ENCODE peak calls at places on chromosome 9, in eight cellular contexts. Q is non-pigmented ciliary epithelial cell; N is tibial artery; P is kidney glomerular epithelial cell; M is stimulated activated CD8-positive, alpha-beta memory T cell treated with anti-CD3 and anti-CD28 coated beads, Interleukin-15, amount 100 ng/mL, for 24 hours; G is activated effector memory CD4-positive, alpha-beta T cell treated with Interleukin-2 at 50 U/mL for 16 hours; D is bronchial epithelial cell; J is SIG-M5. W is an unnamed sample.

GRCh38 chr9:120538339-120538738 is 41.6 kb downstream of the CDK5RAP2 start:
- DNase-seq in Q (no peak), M (no peak), J (no peak), N (no peak), D (peak), P (no peak), G (no peak), W (no peak)

GRCh38 chr9:107637421-107638420 is 148.2 kb upstream of the KLF4 start:
- DNase-seq in G (no peak), D (peak), N (peak), Q (peak), P (peak), M (no peak), J (no peak), W (no peak)

GRCh38 chr9:88737031-88737430 is 202.1 kb downstream of the NXNL2 start:
- DNase-seq in G (no peak), Q (no peak), P (no peak), N (no peak), M (no peak), J (no peak), D (no peak), W (no peak)

GRCh38 chr9:4301971-4302427 is 2.1 kb upstream of the GLIS3 start:
- DNase-seq in J (no peak), P (peak), N (peak), D (peak), Q (no peak), M (no peak), G (no peak), W (no peak)

GRCh38 chr9:71793386-71794105 is 25.2 kb upstream of the CEMIP2 start:
- DNase-seq in N (no peak), M (no peak), G (no peak), P (peak), Q (peak), J (no peak), D (peak), W (no peak)

GRCh38 chr9:19138084-19138483 is 10.8 kb upstream of the PLIN2 start:
- DNase-seq in J (no peak), M (no peak), N (no peak), P (peak), Q (no peak), G (no peak), D (no peak), W (no peak)

GRCh38 chr9:83034587-83034986 is 28.4 kb downstream of the RASEF start:
- DNase-seq in N (no peak), Q (no peak), G (no peak), J (no peak), P (peak), M (no peak), D (peak), W (no peak)

GRCh38 chr9:135591491-135592330 is 30.2 kb downstream of the PAEP start:
- DNase-seq in J (no peak), Q (no peak), N (no peak), P (no peak), G (no peak), M (no peak), D (no peak), W (no peak)

GRCh38 chr9:88799706-88800682 is 191.3 kb upstream of the S1PR3 start:
- DNase-seq in M (no peak), D (no peak), N (no peak), J (no peak), G (no peak), P (no peak), Q (no peak), W (no peak)

GRCh38 chr9:99135498-99135897 is 30.6 kb downstream of the TGFBR1 start:
- DNase-seq in Q (no peak), N (no peak), M (no peak), D (no peak), J (no peak), G (no peak), P (no peak), W (no peak)

GRCh38 chr9:84671651-84672467 is 2.3 kb downstream of the NTRK2 start:
- DNase-seq in D (no peak), P (no peak), J (no peak), Q (no peak), M (no peak), G (no peak), N (no peak), W (no peak)

GRCh38 chr9:132833451-132834130 is 44.5 kb downstream of the AK8 start:
- DNase-seq in M (no peak), D (no peak), G (no peak), N (no peak), P (no peak), Q (no peak), J (no peak), W (no peak)

GRCh38 chr9:92506184-92506857 is 24.0 kb upstream of the ASPN start:
- DNase-seq in D (peak), G (no peak), J (no peak), M (no peak), N (peak), P (peak), Q (peak), W (no peak)

GRCh38 chr9:4490705-4491620 is 695 bp downstream of the SLC1A1 start:
- DNase-seq in D (peak), N (no peak), Q (no peak), G (no peak), P (peak), J (no peak), M (no peak), W (no peak)

GRCh38 chr9:135759676-135760300 is 57.8 kb downstream of the KCNT1 start:
- DNase-seq in N (no peak), D (no peak), Q (no peak), G (no peak), M (no peak), P (no peak), J (no peak), W (no peak)

GRCh38 chr9:109016132-109016531 is 2.8 kb upstream of the CTNNAL1 start:
- DNase-seq in P (peak), N (no peak), J (no peak), Q (no peak), D (no peak), G (no peak), M (no peak), W (no peak)

GRCh38 chr9:111991179-111991578 is 94.6 kb downstream of the UGCG start:
- DNase-seq in Q (no peak), P (no peak), J (no peak), N (no peak), M (no peak), G (no peak), D (no peak), W (no peak)

GRCh38 chr9:113464672-113465271 is 1.2 kb downstream of the RGS3 start:
- DNase-seq in N (no peak), G (no peak), J (no peak), P (no peak), D (no peak), Q (no peak), M (no peak), W (no peak)

GRCh38 chr9:96618209-96619108 is 1.2 kb downstream of the CDC14B start:
- DNase-seq in J (no peak), P (peak), G (peak), N (peak), Q (no peak), M (no peak), D (peak), W (no peak)

GRCh38 chr9:79684711-79685575 is 113.2 kb downstream of the TLE4 start:
- DNase-seq in J (no peak), N (no peak), Q (no peak), P (no peak), M (no peak), G (no peak), D (peak), W (no peak)

GRCh38 chr9:124124729-124125589 is 113.4 kb downstream of the LHX2 start:
- DNase-seq in M (no peak), Q (no peak), D (no peak), N (no peak), G (no peak), P (no peak), J (no peak), W (no peak)

GRCh38 chr9:91111226-91111625 is 250.5 kb downstream of the AUH start:
- DNase-seq in G (no peak), J (no peak), M (no peak), N (no peak), Q (no peak), P (no peak), D (no peak), W (no peak)

GRCh38 chr9:123361731-123362560 is 5.9 kb downstream of the CRB2 start:
- DNase-seq in N (no peak), D (no peak), Q (no peak), M (no peak), J (no peak), P (no peak), G (no peak), W (no peak)

GRCh38 chr9:13860019-13860418 is 453.9 kb downstream of the NFIB start:
- DNase-seq in G (no peak), N (no peak), Q (no peak), P (no peak), D (no peak), J (no peak), M (no peak), W (no peak)

GRCh38 chr9:107462691-107463090 is 26.9 kb downstream of the KLF4 start:
- DNase-seq in Q (no peak), G (no peak), P (peak), M (no peak), D (no peak), J (no peak), N (no peak), W (no peak)

GRCh38 chr9:76512826-76513225 is 53.8 kb downstream of the GCNT1 start:
- DNase-seq in J (no peak), M (no peak), G (no peak), Q (peak), N (no peak), D (peak), P (no peak), W (no peak)

W was measured in DND-41.